ENCODE peak calls at places on chromosomes 16 and 17, in six cellular contexts. One of them, this sample, is unnamed.
A peak's percentile ranks its signal among the peaks of the same experiment; 100 is the strongest.

GRCh38 chr16:86821933-86822332 is 243.6 kb downstream of the FOXL1 start:
- DNase-seq in HCT116: no peak
- DNase-seq in esophagus muscularis mucosa: no peak
- DNase-seq in breast epithelium: no peak
- DNase-seq in A549: no peak
- DNase-seq in prostate gland: no peak
- DNase-seq in this sample: no peak

GRCh38 chr17:36183001-36183810 is 6.8 kb upstream of the TBC1D3B start:
- DNase-seq in prostate gland: peak; percentile 64
- DNase-seq in breast epithelium: peak; percentile 75
- DNase-seq in A549: peak; percentile 68
- DNase-seq in esophagus muscularis mucosa: no peak
- DNase-seq in HCT116: peak; percentile 39
- DNase-seq in this sample: no peak

GRCh38 chr17:29034510-29034909 is 8.4 kb upstream of the PIPOX start:
- DNase-seq in HCT116: no peak
- DNase-seq in A549: no peak
- DNase-seq in breast epithelium: no peak
- DNase-seq in esophagus muscularis mucosa: no peak
- DNase-seq in prostate gland: no peak
- DNase-seq in this sample: no peak

GRCh38 chr17:75084039-75084660 is 3.6 kb upstream of the SLC16A5 start:
- DNase-seq in prostate gland: no peak
- DNase-seq in HCT116: no peak
- DNase-seq in breast epithelium: no peak
- DNase-seq in esophagus muscularis mucosa: no peak
- DNase-seq in A549: no peak
- DNase-seq in this sample: no peak

GRCh38 chr16:46996391-46996790 is 22.9 kb upstream of the DNAJA2 start:
- DNase-seq in esophagus muscularis mucosa: no peak
- DNase-seq in HCT116: no peak
- DNase-seq in A549: no peak
- DNase-seq in breast epithelium: no peak
- DNase-seq in prostate gland: no peak
- DNase-seq in this sample: no peak

GRCh38 chr16:87627542-87628245 is 25.4 kb downstream of the JPH3 start:
- DNase-seq in breast epithelium: no peak
- DNase-seq in HCT116: no peak
- DNase-seq in esophagus muscularis mucosa: no peak
- DNase-seq in A549: no peak
- DNase-seq in prostate gland: no peak
- DNase-seq in this sample: no peak

GRCh38 chr17:3966720-3967363 is 2.6 kb upstream of the ATP2A3 start:
- DNase-seq in HCT116: no peak
- DNase-seq in esophagus muscularis mucosa: no peak
- DNase-seq in A549: no peak
- DNase-seq in prostate gland: no peak
- DNase-seq in breast epithelium: no peak
- DNase-seq in this sample: no peak

GRCh38 chr16:51641191-51641765 is 490.2 kb upstream of the SALL1 start:
- DNase-seq in breast epithelium: no peak
- DNase-seq in prostate gland: no peak
- DNase-seq in esophagus muscularis mucosa: no peak
- DNase-seq in A549: no peak
- DNase-seq in HCT116: no peak
- DNase-seq in this sample: no peak

GRCh38 chr17:31825961-31826691 is 32.9 kb downstream of the COPRS start:
- DNase-seq in prostate gland: no peak
- DNase-seq in breast epithelium: no peak
- DNase-seq in esophagus muscularis mucosa: no peak
- DNase-seq in HCT116: no peak
- DNase-seq in A549: no peak
- DNase-seq in this sample: no peak

GRCh38 chr17:21177854-21178600 is 35.9 kb downstream of the TMEM11 start:
- DNase-seq in A549: no peak
- DNase-seq in prostate gland: no peak
- DNase-seq in esophagus muscularis mucosa: peak; percentile 62
- DNase-seq in breast epithelium: peak; percentile 25
- DNase-seq in HCT116: no peak
- DNase-seq in this sample: no peak

GRCh38 chr16:11843206-11843605 is 8.1 kb downstream of the RSL1D1 start:
- DNase-seq in HCT116: no peak
- DNase-seq in prostate gland: no peak
- DNase-seq in esophagus muscularis mucosa: no peak
- DNase-seq in breast epithelium: no peak
- DNase-seq in A549: no peak
- DNase-seq in this sample: no peak

GRCh38 chr16:52004343-52004742 is 542.6 kb downstream of the TOX3 start:
- DNase-seq in prostate gland: no peak
- DNase-seq in esophagus muscularis mucosa: no peak
- DNase-seq in HCT116: no peak
- DNase-seq in A549: no peak
- DNase-seq in breast epithelium: no peak
- DNase-seq in this sample: no peak

GRCh38 chr17:12928736-12929135 is 89.1 kb downstream of the ELAC2 start:
- DNase-seq in A549: no peak
- DNase-seq in prostate gland: no peak
- DNase-seq in breast epithelium: no peak
- DNase-seq in HCT116: no peak
- DNase-seq in esophagus muscularis mucosa: peak; percentile 87
- DNase-seq in this sample: no peak

GRCh38 chr17:43464046-43464445 is 19.7 kb upstream of the DHX8 start:
- DNase-seq in HCT116: no peak
- DNase-seq in A549: no peak
- DNase-seq in breast epithelium: no peak
- DNase-seq in esophagus muscularis mucosa: no peak
- DNase-seq in prostate gland: no peak
- DNase-seq in this sample: no peak

GRCh38 chr16:47072158-47072557 is 71.6 kb downstream of the NETO2 start:
- DNase-seq in esophagus muscularis mucosa: no peak
- DNase-seq in HCT116: no peak
- DNase-seq in prostate gland: no peak
- DNase-seq in breast epithelium: no peak
- DNase-seq in A549: no peak
- DNase-seq in this sample: no peak

GRCh38 chr17:68197091-68197996 is 50.5 kb upstream of the AMZ2 start:
- DNase-seq in esophagus muscularis mucosa: no peak
- DNase-seq in HCT116: no peak
- DNase-seq in A549: peak; percentile 47
- DNase-seq in breast epithelium: no peak
- DNase-seq in prostate gland: no peak
- DNase-seq in this sample: no peak

GRCh38 chr17:29844339-29845048 is 85.5 kb downstream of the SSH2 start:
- DNase-seq in A549: no peak
- DNase-seq in esophagus muscularis mucosa: no peak
- DNase-seq in HCT116: no peak
- DNase-seq in breast epithelium: no peak
- DNase-seq in prostate gland: no peak
- DNase-seq in this sample: no peak

GRCh38 chr16:1713331-1713730 is 7.3 kb downstream of the MAPK8IP3 start:
- DNase-seq in HCT116: no peak
- DNase-seq in prostate gland: no peak
- DNase-seq in A549: no peak
- DNase-seq in breast epithelium: no peak
- DNase-seq in esophagus muscularis mucosa: no peak
- DNase-seq in this sample: no peak

GRCh38 chr17:54969658-54970572 is 1.4 kb downstream of the STXBP4 start:
- DNase-seq in HCT116: no peak
- DNase-seq in prostate gland: no peak
- DNase-seq in esophagus muscularis mucosa: no peak
- DNase-seq in A549: no peak
- DNase-seq in breast epithelium: no peak
- DNase-seq in this sample: no peak

GRCh38 chr17:54968954-54969400 is 412 bp downstream of the STXBP4 start:
- DNase-seq in breast epithelium: no peak
- DNase-seq in A549: no peak
- DNase-seq in prostate gland: peak; percentile 24
- DNase-seq in HCT116: no peak
- DNase-seq in esophagus muscularis mucosa: no peak
- DNase-seq in this sample: no peak

GRCh38 chr17:54967621-54968258 is 714 bp downstream of the COX11 start:
- DNase-seq in breast epithelium: no peak
- DNase-seq in A549: peak; percentile 64
- DNase-seq in HCT116: peak; percentile 31
- DNase-seq in esophagus muscularis mucosa: no peak
- DNase-seq in prostate gland: no peak
- DNase-seq in this sample: no peak

GRCh38 chr17:54971147-54971546 is 2.6 kb downstream of the STXBP4 start:
- DNase-seq in HCT116: no peak
- DNase-seq in prostate gland: no peak
- DNase-seq in A549: no peak
- DNase-seq in esophagus muscularis mucosa: no peak
- DNase-seq in breast epithelium: no peak
- DNase-seq in this sample: no peak

GRCh38 chr17:54968259-54968953 is at the start of the genes COX11 and STXBP4:
- DNase-seq in HCT116: peak; percentile 98
- DNase-seq in esophagus muscularis mucosa: peak; percentile 97
- DNase-seq in prostate gland: peak; percentile 97
- DNase-seq in breast epithelium: peak; percentile 93
- DNase-seq in A549: peak; percentile 91
- DNase-seq in this sample: peak; percentile 89
- TF ChIP-seq POLR2A in HCT116: peak; percentile 97
- TF ChIP-seq POLR2A in esophagus muscularis mucosa: no peak
- TF ChIP-seq POLR2A in prostate gland: peak; percentile 75
- TF ChIP-seq POLR2A in breast epithelium: peak; percentile 19
- TF ChIP-seq POLR2A in A549: peak; percentile 93
- TF ChIP-seq POLR2A in this sample: peak; percentile 72

DNA sequence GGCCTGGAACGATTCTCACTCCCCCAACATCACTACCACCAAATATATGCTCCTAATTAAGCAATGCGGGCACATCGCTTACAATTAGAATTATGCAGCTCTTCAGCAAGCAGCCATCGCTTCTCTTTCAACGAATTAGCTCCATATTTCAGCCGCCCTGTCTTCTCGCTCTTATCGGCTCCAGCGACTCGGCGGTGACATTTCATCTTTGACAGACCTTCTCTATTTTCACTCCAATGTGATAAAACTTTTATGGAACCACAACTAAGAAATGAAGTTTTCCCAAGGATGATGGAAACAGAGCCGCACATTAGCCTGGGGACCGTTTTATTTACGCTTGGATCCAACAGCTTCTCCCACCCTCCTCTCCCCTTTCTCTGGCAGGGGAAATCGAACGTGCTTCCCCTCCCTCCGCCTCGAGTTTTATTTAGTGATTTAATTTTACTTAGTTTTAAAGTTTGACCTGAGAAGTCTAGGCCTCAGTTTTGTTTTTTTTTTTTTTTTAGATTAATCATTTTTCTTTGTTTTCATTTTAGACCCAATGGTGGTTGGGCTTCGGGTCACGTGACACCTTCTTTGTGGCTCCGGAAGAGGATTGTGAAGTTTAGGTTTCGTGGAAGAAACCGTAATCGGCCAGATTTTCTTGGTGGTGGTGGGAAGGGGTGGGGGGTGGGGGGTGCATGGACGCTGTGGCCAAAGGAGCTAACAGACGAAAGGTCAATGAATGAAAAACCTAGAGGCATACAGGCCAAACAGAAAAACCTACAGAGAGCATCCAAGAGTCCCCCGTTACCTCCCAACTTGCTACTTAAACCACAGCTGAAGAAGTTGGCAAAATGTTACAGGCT is 3.2 kb upstream of the HOXB2 start:
- DNase-seq in breast epithelium: no peak
- DNase-seq in HCT116: no peak
- DNase-seq in prostate gland: no peak
- DNase-seq in esophagus muscularis mucosa: no peak
- DNase-seq in A549: no peak
- DNase-seq in this sample: no peak
- H3K4me3 ChIP-seq in breast epithelium: peak overlapping the region; percentile 10
- H3K4me3 ChIP-seq in HCT116: no peak overlapping the region
- H3K4me3 ChIP-seq in prostate gland: no peak overlapping the region
- H3K4me3 ChIP-seq in esophagus muscularis mucosa: peak overlapping the region; percentile 40
- H3K4me3 ChIP-seq in A549: no peak overlapping the region
- H3K4me3 ChIP-seq in this sample: no peak overlapping the region

GRCh38 chr17:9004132-9004960 is 17.0 kb upstream of the NTN1 start:
- DNase-seq in esophagus muscularis mucosa: no peak
- DNase-seq in HCT116: no peak
- DNase-seq in A549: no peak
- DNase-seq in prostate gland: no peak
- DNase-seq in breast epithelium: no peak
- DNase-seq in this sample: no peak

GRCh38 chr17:9001539-9001938 is 19.8 kb upstream of the NTN1 start:
- DNase-seq in HCT116: no peak
- DNase-seq in prostate gland: no peak
- DNase-seq in breast epithelium: no peak
- DNase-seq in esophagus muscularis mucosa: no peak
- DNase-seq in A549: no peak
- DNase-seq in this sample: no peak

GRCh38 chr17:9002236-9002609 is 19.1 kb upstream of the NTN1 start:
- DNase-seq in breast epithelium: no peak
- DNase-seq in HCT116: no peak
- DNase-seq in esophagus muscularis mucosa: no peak
- DNase-seq in prostate gland: no peak
- DNase-seq in A549: no peak
- DNase-seq in this sample: no peak

GRCh38 chr17:9003355-9004131 is 17.8 kb upstream of the NTN1 start:
- DNase-seq in prostate gland: no peak
- DNase-seq in breast epithelium: no peak
- DNase-seq in esophagus muscularis mucosa: no peak
- DNase-seq in HCT116: no peak
- DNase-seq in A549: no peak
- DNase-seq in this sample: no peak

GRCh38 chr17:9002610-9003354 is 18.5 kb upstream of the NTN1 start:
- DNase-seq in A549: peak; percentile 75
- DNase-seq in prostate gland: peak; percentile 21
- DNase-seq in esophagus muscularis mucosa: no peak
- DNase-seq in breast epithelium: no peak
- DNase-seq in HCT116: no peak
- DNase-seq in this sample: no peak
- TF ChIP-seq CTCF in A549: peak; percentile 36
- TF ChIP-seq CTCF in prostate gland: peak; percentile 32
- TF ChIP-seq CTCF in esophagus muscularis mucosa: peak; percentile 70
- TF ChIP-seq CTCF in breast epithelium: no peak
- TF ChIP-seq CTCF in HCT116: no peak
- TF ChIP-seq CTCF in this sample: no peak

DNA sequence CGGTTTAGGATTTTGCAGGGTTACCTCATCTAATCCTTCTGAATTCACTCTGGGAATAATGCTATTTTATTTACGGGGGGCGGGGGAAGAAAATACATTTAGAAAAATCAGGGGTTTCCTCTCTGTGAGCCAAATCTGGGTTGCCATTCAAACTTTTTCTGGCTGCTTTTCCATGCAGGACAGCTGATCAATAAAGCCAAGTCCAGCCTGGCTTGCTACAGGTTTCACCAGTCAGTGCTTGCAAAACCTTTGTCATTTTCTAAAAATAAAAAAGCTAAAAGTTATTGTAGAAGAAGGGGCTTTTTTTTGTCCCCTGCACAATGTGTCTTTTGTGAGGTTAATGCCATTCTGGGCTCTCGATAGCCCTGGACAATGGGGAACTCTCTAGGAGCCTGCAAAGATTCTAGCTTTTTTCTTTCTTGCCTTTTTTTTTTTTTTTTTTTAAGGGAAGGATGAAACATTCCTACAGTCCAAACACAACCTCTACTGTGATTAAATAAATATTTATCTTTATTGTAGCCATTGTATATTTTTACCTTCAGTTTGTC is 13.1 kb upstream of the ZFHX3 start:
- DNase-seq in breast epithelium: no peak
- DNase-seq in esophagus muscularis mucosa: no peak
- DNase-seq in HCT116: no peak
- DNase-seq in A549: no peak
- DNase-seq in prostate gland: no peak
- DNase-seq in this sample: no peak
- TF ChIP-seq POLR2A in breast epithelium: no peak
- TF ChIP-seq POLR2A in esophagus muscularis mucosa: no peak
- TF ChIP-seq POLR2A in HCT116: no peak
- TF ChIP-seq POLR2A in A549: no peak
- TF ChIP-seq POLR2A in prostate gland: no peak
- TF ChIP-seq POLR2A in this sample: no peak